ENCODE peak calls at places on chromosome 11, in five cellular contexts. J, W, U, V and H are unnamed samples.
A peak's percentile ranks its signal among the peaks of the same experiment; 100 is the strongest.

GRCh38 chr11:20013346-20014066 is 146.8 kb downstream of the DBX1 start:
- DNase-seq in J (no peak), W (no peak), U (no peak), V (peak; percentile 56), H (no peak)

GRCh38 chr11:8715501-8715900 is 32.9 kb downstream of the RPL27A start:
- DNase-seq in J (no peak), W (no peak), U (no peak), V (peak; percentile 42), H (no peak)

GRCh38 chr11:86537541-86538222 is 134.7 kb downstream of the ME3 start:
- DNase-seq in J (no peak), W (no peak), U (no peak), V (no peak), H (no peak)

GRCh38 chr11:76891793-76892192 is 31.1 kb downstream of the ACER3 start:
- DNase-seq in J (no peak), W (no peak), U (no peak), V (no peak), H (no peak)

GRCh38 chr11:134762248-134763029 is 350.4 kb upstream of the B3GAT1 start:
- DNase-seq in J (no peak), W (no peak), U (no peak), V (no peak), H (no peak)

GRCh38 chr11:18844753-18845367 is 53.3 kb upstream of the PTPN5 start:
- DNase-seq in J (peak; percentile 12), W (no peak), U (no peak), V (no peak), H (no peak)

GRCh38 chr11:12675951-12676711 is 1.9 kb downstream of the TEAD1 start:
- DNase-seq in J (no peak), W (no peak), U (no peak), V (no peak), H (no peak)

GRCh38 chr11:93736129-93736528 is 5.2 kb downstream of the TAF1D start:
- DNase-seq in J (no peak), W (no peak), U (no peak), V (no peak), H (no peak)

GRCh38 chr11:80727315-80727714 is 1286.5 kb upstream of the TENM4 start:
- DNase-seq in J (no peak), W (no peak), U (no peak), V (no peak), H (no peak)

GRCh38 chr11:118436639-118437045 is 350 bp downstream of the KMT2A start:
- DNase-seq in J (no peak), W (peak; percentile 67), U (peak; percentile 52), V (peak; percentile 34), H (no peak)

GRCh38 chr11:12159351-12160099 is 49.1 kb downstream of the MICAL2 start:
- DNase-seq in J (peak; percentile 56), W (peak; percentile 75), U (no peak), V (no peak), H (peak; percentile 76)

GRCh38 chr11:8335683-8336082 is 72.0 kb upstream of the LMO1 start:
- DNase-seq in J (no peak), W (no peak), U (no peak), V (no peak), H (no peak)

GRCh38 chr11:109320595-109320994 is 101.4 kb upstream of the C11orf87 start:
- DNase-seq in J (no peak), W (no peak), U (no peak), V (no peak), H (no peak)

GRCh38 chr11:75474240-75474639 is 41.2 kb upstream of the KLHL35 start:
- DNase-seq in J (no peak), W (no peak), U (no peak), V (no peak), H (no peak)

GRCh38 chr11:838441-839279 is 3.7 kb downstream of the POLR2L start:
- DNase-seq in J (no peak), W (no peak), U (no peak), V (no peak), H (no peak)
- TF ChIP-seq CTCF in J (peak; percentile 21), W (peak; percentile 8), U (no peak), V (peak; percentile 26), H (no peak)

DNA sequence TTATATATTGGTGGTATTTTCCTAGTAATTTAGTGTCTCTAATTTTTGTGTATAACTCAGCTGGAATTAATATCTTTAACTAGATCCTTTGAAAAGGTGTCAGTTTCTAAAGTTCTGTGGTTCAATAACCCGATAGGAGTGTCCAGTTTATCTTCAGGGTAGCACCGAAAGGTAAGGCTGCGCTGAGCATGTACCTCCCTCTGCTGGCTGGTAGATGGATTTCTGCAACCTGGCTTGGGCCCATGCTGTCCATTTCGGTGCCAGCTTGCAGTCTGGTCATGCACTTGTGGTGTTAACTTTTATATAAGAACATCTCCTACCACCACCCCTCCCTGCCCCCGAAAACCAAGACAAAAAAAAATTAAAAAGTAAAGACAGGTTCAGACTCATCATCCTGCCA is 24.7 kb downstream of the EXT2 start:
- DNase-seq in J (no peak), W (no peak), U (peak; percentile 55), V (peak; percentile 39), H (no peak)
- TF ChIP-seq CTCF in J (peak; percentile 32), W (peak; percentile 16), U (peak; percentile 39), V (peak; percentile 61), H (no peak)

DNA sequence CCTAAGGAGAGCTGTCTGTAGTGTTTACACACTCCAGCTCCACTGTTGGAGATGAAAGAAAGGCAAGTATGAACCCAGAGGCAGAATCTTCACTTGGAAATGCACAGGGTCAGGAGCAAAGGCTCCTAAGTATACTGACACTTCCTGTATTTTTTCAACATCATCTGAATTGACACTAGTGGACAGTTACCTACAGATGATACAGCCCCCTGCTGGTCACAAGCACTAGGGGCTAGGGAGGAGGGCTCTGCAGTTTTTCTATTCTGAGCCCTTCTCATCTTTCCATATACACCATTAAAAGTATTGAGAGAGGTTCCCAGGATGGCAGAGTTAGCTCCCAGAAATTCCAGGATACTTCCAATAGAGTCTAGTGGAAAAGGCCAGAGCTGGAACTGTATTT is 290.3 kb upstream of the API5 start:
- DNase-seq in J (no peak), W (no peak), U (no peak), V (no peak), H (no peak)
- TF ChIP-seq CTCF in J (no peak), W (no peak), U (peak; percentile 21), V (peak; percentile 44), H (no peak)

DNA sequence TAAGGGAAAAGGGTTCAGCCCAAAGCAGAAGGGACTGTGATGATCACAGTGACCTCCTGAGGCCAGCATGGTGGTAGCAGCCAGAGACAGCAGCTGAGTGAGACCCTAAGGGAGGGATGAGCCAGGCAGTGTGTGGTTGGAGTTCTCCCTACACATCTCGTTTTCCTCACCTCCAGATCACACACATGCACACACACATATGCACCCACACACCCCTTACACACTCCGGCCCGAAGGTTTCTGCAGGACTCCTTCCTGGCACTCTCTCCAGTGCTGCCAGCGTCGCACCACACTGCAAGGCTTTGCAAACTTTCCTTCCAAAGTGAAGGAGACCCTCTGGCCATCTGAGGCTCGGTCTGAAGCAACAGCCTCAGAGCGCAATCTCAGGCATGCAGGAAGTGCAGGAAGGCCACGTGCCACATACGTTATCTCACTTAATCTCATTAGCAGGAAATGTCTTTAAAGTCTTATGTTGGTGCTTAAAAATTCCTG is 26.9 kb upstream of the TP53I11 start:
- DNase-seq in J (no peak), W (no peak), U (no peak), V (no peak), H (no peak)
- TF ChIP-seq CTCF in J (no peak), W (no peak), U (peak; percentile 21), V (peak; percentile 27), H (peak; percentile 27)

DNA sequence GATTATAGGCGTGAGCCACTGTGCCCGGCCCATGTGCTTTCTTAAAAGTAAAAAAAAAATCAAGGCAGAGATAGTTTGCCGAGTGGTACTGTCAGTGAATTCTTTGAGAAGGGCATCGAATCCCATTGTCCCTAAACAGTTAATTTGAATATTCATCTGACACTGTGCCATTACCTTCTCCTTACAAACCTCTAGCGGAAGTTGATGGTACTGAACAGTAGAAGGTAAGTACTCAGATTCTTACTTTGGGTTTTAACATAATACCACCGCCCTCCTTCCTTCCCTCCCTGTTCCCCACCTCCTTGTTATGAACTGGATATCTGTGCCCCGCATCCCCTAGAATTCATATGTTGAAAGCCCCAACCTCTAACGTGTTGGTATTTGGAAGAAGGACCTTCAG is 58.2 kb upstream of the CLMP start:
- DNase-seq in J (no peak), W (no peak), U (no peak), V (no peak), H (no peak)
- TF ChIP-seq CTCF in J (no peak), W (no peak), U (no peak), V (no peak), H (no peak)

GRCh38 chr11:35337919-35338316 is 81.4 kb downstream of the SLC1A2 start:
- DNase-seq in J (no peak), W (no peak), U (no peak), V (no peak), H (no peak)
- TF ChIP-seq CTCF in J (no peak), W (no peak), U (no peak), V (no peak), H (no peak)

DNA sequence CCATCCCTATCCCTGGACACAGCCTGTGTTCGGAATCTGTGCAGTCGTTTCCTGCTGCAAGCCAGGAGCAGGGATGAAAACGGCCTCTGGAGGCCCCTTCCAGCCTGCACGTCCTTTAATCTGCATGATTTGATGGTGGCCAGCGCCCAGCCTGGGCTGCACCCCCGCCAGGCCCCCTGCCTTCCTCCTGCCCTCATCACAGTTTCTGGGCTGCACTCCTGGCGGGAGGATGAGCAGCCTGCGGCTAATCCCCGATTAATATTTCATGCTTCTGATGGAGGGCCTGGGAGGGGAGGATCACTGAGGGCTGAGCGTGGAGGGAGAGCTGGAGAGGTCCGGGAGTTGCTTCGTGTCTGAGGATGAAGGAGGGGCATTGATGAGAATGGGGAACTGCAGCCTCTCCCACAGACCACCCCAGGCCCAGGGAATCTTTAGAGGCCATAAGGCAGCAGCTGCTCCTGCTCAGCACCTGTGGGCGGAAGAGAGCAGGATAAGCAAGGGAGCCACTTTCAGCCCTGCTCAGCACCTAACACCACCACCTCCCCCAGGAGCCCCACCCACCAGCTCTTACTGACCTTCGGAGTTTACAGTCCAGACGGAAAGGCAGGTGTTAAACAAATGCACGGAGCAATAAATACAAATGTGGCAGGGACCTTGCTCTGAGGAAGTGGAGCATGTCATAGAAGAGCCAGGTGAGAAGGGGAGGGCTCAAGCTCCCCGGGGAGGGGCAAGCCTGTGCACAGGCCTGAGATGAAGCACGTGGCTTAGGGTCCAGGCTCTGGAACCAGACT is 135.0 kb upstream of the NECTIN1 start:
- DNase-seq in J (no peak), W (no peak), U (no peak), V (no peak), H (no peak)
- TF ChIP-seq CTCF in J (no peak), W (no peak), U (no peak), V (no peak), H (no peak)